ENCODE peak calls at places on chromosomes 1 and 21, in five cellular contexts. Z, G, Q, A and H are unnamed samples. For H3K4me1, the result is how much of the 10 kb centered on the place peaks cover.

GRCh38 chr1:39971138-39971537 is 16.2 kb downstream of the MFSD2A start:
- DNase-seq in Z (no peak), G (no peak), Q (no peak), A (no peak), H (no peak)

GRCh38 chr1:6498576-6499111 is 7.2 kb upstream of the PLEKHG5 start:
- DNase-seq in Z (no peak), G (no peak), Q (no peak), A (no peak), H (no peak)

GRCh38 chr21:33655591-33656221 is 13.4 kb downstream of the ITSN1 start:
- DNase-seq in Z (no peak), G (no peak), Q (no peak), A (no peak), H (no peak)

GRCh38 chr1:21312407-21312992 is 22.2 kb upstream of the ECE1 start:
- DNase-seq in Z (no peak), G (no peak), Q (no peak), A (no peak), H (no peak)

GRCh38 chr1:2966435-2966834 is 54.8 kb upstream of the ACTRT2 start:
- DNase-seq in Z (no peak), G (no peak), Q (no peak), A (no peak), H (no peak)

GRCh38 chr1:112522621-112523020 is 13.9 kb downstream of the WNT2B start:
- DNase-seq in Z (no peak), G (no peak), Q (no peak), A (no peak), H (no peak)

GRCh38 chr1:230301322-230301721 is 124.8 kb downstream of the PGBD5 start:
- DNase-seq in Z (no peak), G (no peak), Q (no peak), A (no peak), H (no peak)

GRCh38 chr1:22351757-22352080 is 99.9 kb upstream of the ZBTB40 start:
- DNase-seq in Z (no peak), G (no peak), Q (no peak), A (no peak), H (no peak)

GRCh38 chr1:1355376-1355775 is 3.0 kb downstream of the MXRA8 start:
- DNase-seq in Z (peak), G (no peak), Q (no peak), A (no peak), H (no peak)

GRCh38 chr21:35016071-35016470 is 33.0 kb downstream of the RUNX1 start:
- DNase-seq in Z (no peak), G (no peak), Q (no peak), A (no peak), H (no peak)

GRCh38 chr1:81449786-81450185 is 350.9 kb upstream of the ADGRL2 start:
- DNase-seq in Z (no peak), G (no peak), Q (no peak), A (no peak), H (no peak)

GRCh38 chr1:16459503-16459902 is 19.0 kb downstream of the NECAP2 start:
- DNase-seq in Z (no peak), G (no peak), Q (no peak), A (no peak), H (no peak)

GRCh38 chr1:191752342-191752741 is 405.9 kb upstream of the RGS18 start:
- DNase-seq in Z (no peak), G (no peak), Q (no peak), A (no peak), H (no peak)

GRCh38 chr21:25901580-25901979 is 166.8 kb downstream of the GABPA start:
- DNase-seq in Z (no peak), G (no peak), Q (no peak), A (no peak), H (no peak)

GRCh38 chr1:18484726-18485125 is 4.0 kb downstream of the KLHDC7A start:
- DNase-seq in Z (no peak), G (no peak), Q (peak), A (no peak), H (no peak)

GRCh38 chr1:18484276-18484675 is 3.5 kb downstream of the KLHDC7A start:
- DNase-seq in Z (no peak), G (no peak), Q (no peak), A (no peak), H (no peak)

GRCh38 chr1:18486195-18486594 is 5.5 kb downstream of the KLHDC7A start:
- DNase-seq in Z (no peak), G (no peak), Q (peak), A (no peak), H (peak)

GRCh38 chr1:18482721-18483425 is 2.1 kb downstream of the KLHDC7A start:
- DNase-seq in Z (no peak), G (no peak), Q (no peak), A (no peak), H (no peak)

DNA sequence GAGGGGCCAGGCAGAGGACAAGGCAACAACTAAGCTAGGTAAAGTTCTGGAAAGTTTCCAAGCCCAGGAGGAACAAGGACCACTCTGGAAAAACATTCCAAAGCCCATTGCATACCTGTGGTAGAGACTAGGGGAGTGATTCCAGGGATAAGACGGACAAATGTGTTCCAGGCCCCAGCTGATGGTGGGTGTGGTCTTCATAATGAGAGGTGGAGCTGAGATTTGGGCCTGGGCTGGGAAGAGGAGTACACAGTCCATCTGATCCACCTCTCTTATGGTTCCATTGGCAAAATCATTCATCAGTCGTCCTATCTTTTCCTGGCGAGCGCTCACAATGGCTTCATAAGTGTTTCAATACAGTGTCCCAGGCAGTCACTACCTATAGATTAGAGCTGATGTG is 4.5 kb downstream of the KLHDC7A start:
- DNase-seq in Z (no peak), G (no peak), Q (peak), A (no peak), H (no peak)
- H3K4me3 ChIP-seq in Z (no peak), G (no peak), Q (no peak), A (no peak), H (no peak)

GRCh38 chr1:31669433-31669785 is 24.7 kb upstream of the PEF1 start:
- DNase-seq in Z (no peak), G (no peak), Q (no peak), A (no peak), H (no peak)
- H3K4me1 ChIP-seq in Z (half or more), G (under half), Q (under half), A (under half), H (under half)

GRCh38 chr21:46056450-46056903 is 41.4 kb upstream of the COL6A2 start:
- DNase-seq in Z (peak), G (no peak), Q (peak), A (no peak), H (no peak)
- H3K4me3 ChIP-seq in Z (no peak), G (no peak), Q (no peak), A (no peak), H (no peak)

DNA sequence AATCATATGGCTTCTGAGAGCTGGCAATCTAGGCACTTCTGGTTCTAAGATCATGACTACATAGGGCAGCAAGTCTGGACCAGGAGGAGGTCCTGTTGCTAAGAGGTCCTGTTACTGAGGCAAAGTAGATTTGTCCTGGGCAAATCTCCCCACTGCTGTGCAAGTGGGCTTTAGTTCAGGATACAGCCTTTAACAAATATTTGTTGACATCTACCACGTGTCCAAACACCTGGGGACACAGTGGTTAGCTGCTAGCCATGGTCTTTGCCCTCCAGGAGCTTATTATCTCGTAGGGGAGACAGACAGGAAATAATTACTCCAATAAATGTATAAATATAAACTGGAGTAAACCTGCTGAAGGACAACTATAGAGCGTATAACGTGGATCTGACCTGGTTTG is 3.2 kb downstream of the CGN start:
- DNase-seq in Z (no peak), G (no peak), Q (peak), A (no peak), H (no peak)
- H3K4me1 ChIP-seq in Z (under half), G (under half), Q (under half), A (under half), H (under half)